ENCODE peak calls at places on chromosomes 1 and 21, in six cellular contexts. C, Y, S, F, N and J are unnamed samples.
A peak's percentile ranks its signal among the peaks of the same experiment; 100 is the strongest.

GRCh38 chr21:41953249-41953830 is 478 bp downstream of the C2CD2 start:
- DNase-seq in Y (no peak), S (no peak), N (no peak), C (no peak), F (no peak), J (no peak)

GRCh38 chr1:151251656-151252470 is 2.7 kb upstream of the PSMD4 start:
- DNase-seq in F (peak; percentile 83), Y (peak; percentile 87), S (peak; percentile 84), C (peak; percentile 66), N (no peak), J (peak; percentile 86)

GRCh38 chr1:236161230-236161629 is 18.9 kb downstream of the GPR137B start:
- DNase-seq in C (no peak), F (no peak), S (no peak), N (no peak), Y (no peak), J (no peak)

GRCh38 chr1:231177226-231177625 is 15.4 kb downstream of the TRIM67 start:
- DNase-seq in F (no peak), N (no peak), S (no peak), Y (no peak), C (no peak), J (no peak)

GRCh38 chr1:119582801-119583200 is 65.3 kb downstream of the ZNF697 start:
- DNase-seq in N (peak; percentile 60), S (peak; percentile 66), F (peak; percentile 63), Y (peak; percentile 50), C (peak; percentile 63), J (peak; percentile 82)

GRCh38 chr1:8660455-8660854 is 157.0 kb downstream of the RERE start:
- DNase-seq in Y (peak; percentile 33), C (no peak), N (peak; percentile 71), F (peak; percentile 87), S (peak; percentile 95), J (peak; percentile 92)

GRCh38 chr21:37266515-37267221 is 466 bp downstream of the VPS26C start:
- DNase-seq in S (peak; percentile 28), F (peak; percentile 11), Y (no peak), C (no peak), N (peak; percentile 80), J (peak; percentile 39)

GRCh38 chr21:41668686-41669532 is 97.9 kb downstream of the RIPK4 start:
- DNase-seq in C (no peak), F (no peak), N (no peak), Y (no peak), S (no peak), J (no peak)

GRCh38 chr1:234963180-234963903 is 165.3 kb downstream of the TOMM20 start:
- DNase-seq in F (peak; percentile 97), N (peak; percentile 91), C (peak; percentile 91), S (peak; percentile 93), Y (peak; percentile 78), J (peak; percentile 87)

GRCh38 chr1:234961468-234962339 is 166.9 kb downstream of the TOMM20 start:
- DNase-seq in C (peak; percentile 73), N (no peak), Y (no peak), F (peak; percentile 80), S (peak; percentile 99), J (peak; percentile 95)

GRCh38 chr1:234962340-234962989 is 166.2 kb downstream of the TOMM20 start:
- DNase-seq in C (peak; percentile 46), N (no peak), Y (peak; percentile 57), F (peak; percentile 99), S (peak; percentile 100), J (peak; percentile 98)

GRCh38 chr1:234965128-234965527 is 163.5 kb downstream of the TOMM20 start:
- DNase-seq in F (no peak), Y (no peak), N (no peak), C (no peak), S (no peak), J (peak; percentile 43)

DNA sequence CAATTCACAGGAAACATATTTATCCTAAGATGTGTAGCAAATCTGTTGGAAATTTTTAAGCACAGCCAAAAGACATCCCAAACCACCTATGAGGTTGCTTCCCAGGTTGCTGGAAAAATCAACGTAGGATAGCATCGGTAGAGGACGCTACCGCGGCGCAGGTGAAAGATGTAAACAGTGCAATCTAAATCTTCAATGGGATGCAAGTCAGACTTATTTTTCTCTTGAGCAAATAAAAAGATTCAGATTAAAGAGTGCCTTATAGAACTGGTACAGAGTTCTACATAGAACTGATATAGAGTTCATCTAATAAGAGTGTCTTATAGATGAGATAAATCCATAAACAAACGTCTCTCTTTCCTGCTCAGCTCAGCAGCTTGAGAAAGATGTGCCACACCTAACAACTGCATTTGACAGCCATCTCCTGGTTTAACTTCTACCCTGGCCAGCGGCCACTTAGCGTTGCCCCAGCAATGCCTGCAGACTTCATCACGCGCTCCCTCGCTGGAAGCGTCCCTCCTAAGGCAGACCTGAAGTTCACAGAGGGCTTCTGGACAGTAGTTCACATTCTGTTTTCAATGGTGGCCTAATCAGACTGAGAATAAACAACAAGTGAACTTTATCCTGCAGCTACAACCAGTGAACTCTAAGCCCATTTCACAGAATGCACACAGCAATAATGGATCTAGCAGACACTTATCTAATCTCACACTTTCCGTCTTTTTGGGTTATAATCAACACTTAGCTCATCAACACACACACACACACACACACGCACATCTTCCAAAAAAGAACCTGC is 164.5 kb downstream of the TOMM20 start:
- DNase-seq in C (peak; percentile 79), S (no peak), F (no peak), Y (no peak), N (no peak), J (no peak)
- H3K4me3 ChIP-seq in C (no peak overlapping the region), S (no peak overlapping the region), F (no peak overlapping the region), Y (no peak overlapping the region), N (no peak overlapping the region), J (no peak overlapping the region)

GRCh38 chr21:29423051-29423450 is 124.3 kb downstream of the BACH1 start:
- DNase-seq in F (no peak), N (no peak), Y (no peak), S (no peak), C (no peak), J (no peak)
- TF ChIP-seq CTCF in F (no peak), N (no peak), Y (no peak), S (no peak), C (no peak), J (no peak)

GRCh38 chr21:39451332-39452206 is at the start of gene SH3BGR:
- DNase-seq in N (peak; percentile 71), F (no peak), S (no peak), C (peak; percentile 34), Y (no peak), J (peak; percentile 40)
- H3K4me3 ChIP-seq in N (peak within 1 kb of the TSS; percentile 47), F (no peak within 1 kb of the TSS), S (no peak within 1 kb of the TSS), C (no peak within 1 kb of the TSS), Y (peak within 1 kb of the TSS; percentile 29), J (peak within 1 kb of the TSS; percentile 38)

DNA sequence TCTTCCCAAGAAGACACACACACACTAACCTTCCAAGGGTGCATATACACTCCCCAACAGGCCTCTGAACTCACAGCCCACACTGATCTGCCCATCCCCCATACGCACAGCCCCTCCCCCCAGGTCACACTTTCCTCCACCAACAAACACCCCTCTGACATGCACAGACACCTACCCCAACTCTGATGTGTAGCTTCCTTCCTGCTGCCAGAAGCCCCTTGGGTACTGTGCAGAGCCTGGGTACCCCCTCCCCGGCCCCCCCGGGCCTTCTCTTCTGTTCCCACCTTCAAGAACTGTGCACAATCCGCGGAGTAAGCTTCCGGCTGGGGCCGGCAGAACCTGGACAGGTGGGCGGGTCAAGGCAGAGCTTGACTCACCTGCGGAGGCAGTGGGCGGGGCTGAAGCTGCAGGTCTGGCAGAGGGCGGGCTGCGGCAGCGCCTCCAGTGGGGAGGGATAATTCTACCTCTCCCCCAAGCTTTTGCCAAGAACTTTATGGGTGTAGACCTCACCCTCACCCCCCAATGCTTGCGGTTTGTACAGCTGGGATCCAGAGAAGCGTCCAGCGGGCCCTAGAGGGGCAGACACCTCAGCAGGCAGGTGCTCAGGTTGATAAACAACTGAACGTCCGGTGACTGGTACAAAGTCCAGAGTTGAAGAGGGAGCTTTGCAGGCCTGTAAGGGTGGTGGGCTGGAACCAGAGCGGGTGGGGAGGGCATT is at the start of gene C1orf210:
- DNase-seq in C (peak; percentile 95), N (no peak), F (no peak), S (no peak), Y (no peak), J (no peak)
- TF ChIP-seq CTCF in C (peak; percentile 28), N (no peak), F (no peak), S (no peak), Y (no peak), J (no peak)